ENCODE peak calls at places on chromosomes 11 and 22, in ten cellular contexts. K, I, M, R, A, C, E, D, G and Z are unnamed samples.

GRCh38 chr11:65851811-65852507 is 6.0 kb downstream of the CFL1 start:
- DNase-seq in K (no peak), I (peak; percentile 5), M (no peak), R (no peak), A (no peak), C (no peak), E (no peak), D (no peak), G (no peak), Z (no peak)

GRCh38 chr22:46007848-46008261 is 30.9 kb upstream of the WNT7B start:
- DNase-seq in K (no peak), I (peak; percentile 51), M (no peak), R (peak; percentile 97), A (no peak), C (peak; percentile 89), E (peak; percentile 92), D (peak; percentile 89), G (no peak), Z (no peak)

GRCh38 chr11:61545921-61546320 is 35.0 kb downstream of the SYT7 start:
- DNase-seq in K (no peak), I (no peak), M (no peak), R (no peak), A (no peak), C (no peak), E (no peak), D (no peak), G (no peak), Z (no peak)

GRCh38 chr11:44246726-44247125 is 63.2 kb downstream of the ALX4 start:
- DNase-seq in K (no peak), I (no peak), M (no peak), R (no peak), A (no peak), C (no peak), E (no peak), D (no peak), G (no peak), Z (no peak)

GRCh38 chr11:63920870-63921417 is 4.0 kb upstream of the RCOR2 start:
- DNase-seq in K (no peak), I (peak; percentile 79), M (no peak), R (no peak), A (no peak), C (peak; percentile 42), E (no peak), D (no peak), G (peak; percentile 83), Z (no peak)

GRCh38 chr11:72191961-72192381 is at the start of gene FOLR1:
- DNase-seq in K (peak; percentile 14), I (peak; percentile 71), M (peak; percentile 44), R (peak; percentile 10), A (no peak), C (no peak), E (no peak), D (no peak), G (peak; percentile 56), Z (no peak)

GRCh38 chr11:76772783-76773106 is 10.4 kb upstream of the TSKU start:
- DNase-seq in K (no peak), I (no peak), M (no peak), R (no peak), A (no peak), C (no peak), E (no peak), D (no peak), G (no peak), Z (no peak)

GRCh38 chr11:128839081-128839480 is 28.0 kb downstream of the KCNJ1 start:
- DNase-seq in K (no peak), I (no peak), M (no peak), R (no peak), A (no peak), C (no peak), E (no peak), D (no peak), G (no peak), Z (no peak)

GRCh38 chr11:73931039-73931645 is 19.7 kb upstream of the DNAJB13 start:
- DNase-seq in K (peak; percentile 72), I (peak; percentile 97), M (peak; percentile 85), R (peak; percentile 65), A (no peak), C (no peak), E (no peak), D (no peak), G (peak; percentile 86), Z (no peak)

GRCh38 chr11:19673924-19674390 is 38.7 kb upstream of the NAV2 start:
- DNase-seq in K (peak; percentile 37), I (peak; percentile 68), M (no peak), R (peak; percentile 36), A (no peak), C (peak; percentile 81), E (peak; percentile 89), D (peak; percentile 55), G (peak; percentile 77), Z (no peak)

GRCh38 chr11:134464196-134464595 is 52.2 kb upstream of the B3GAT1 start:
- DNase-seq in K (no peak), I (no peak), M (no peak), R (no peak), A (no peak), C (no peak), E (no peak), D (no peak), G (peak; percentile 39), Z (no peak)

DNA sequence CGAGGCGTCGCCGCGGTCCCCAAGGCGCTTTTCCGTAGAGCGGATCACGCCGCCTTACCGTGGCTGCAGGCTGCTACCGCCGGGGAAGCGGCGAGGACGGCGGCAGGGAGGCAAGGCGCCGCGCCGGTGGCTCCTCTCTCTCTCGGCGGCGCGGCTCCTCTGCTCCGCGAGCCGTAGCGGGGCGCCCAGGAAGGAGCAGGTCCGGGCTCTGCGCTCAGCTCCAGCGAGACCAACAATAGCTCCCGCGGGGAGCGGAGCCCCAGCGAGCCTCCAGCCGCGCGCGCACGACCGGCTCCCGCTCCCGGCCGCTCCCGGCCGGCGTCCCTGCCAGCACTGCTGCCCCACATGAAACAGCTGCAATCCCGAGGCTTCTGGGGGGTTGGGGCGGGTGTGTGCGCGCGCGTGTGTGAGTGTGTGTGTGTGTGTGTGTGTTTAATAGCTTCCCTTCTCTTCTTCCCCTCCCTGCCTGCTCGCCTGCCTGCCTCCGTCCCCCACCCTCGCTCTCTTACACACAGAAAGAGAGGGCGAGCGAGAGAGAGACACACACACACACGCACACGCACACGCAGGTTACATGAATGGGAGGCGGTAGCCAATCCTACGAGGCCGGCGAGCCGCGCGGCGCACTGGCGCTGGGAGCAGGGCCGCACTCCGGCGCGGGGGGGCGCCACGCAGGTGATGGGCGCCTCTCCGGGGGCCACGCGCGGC is at the start of gene TENM4:
- DNase-seq in K (peak; percentile 67), I (peak; percentile 85), M (peak; percentile 16), R (peak; percentile 92), A (no peak), C (peak; percentile 50), E (peak; percentile 76), D (peak; percentile 92), G (peak; percentile 83), Z (peak; percentile 65)
- H3K4me3 ChIP-seq in K (peak within 1 kb of the TSS; percentile 91), I (peak within 1 kb of the TSS; percentile 92), M (peak within 1 kb of the TSS; percentile 57), R (peak within 1 kb of the TSS; percentile 76), A (no peak within 1 kb of the TSS), C (peak within 1 kb of the TSS; percentile 35), E (peak within 1 kb of the TSS; percentile 68), D (peak within 1 kb of the TSS; percentile 63), G (peak within 1 kb of the TSS; percentile 78), Z (peak within 1 kb of the TSS; percentile 7)

GRCh38 chr22:27212617-27213177 is 555.3 kb downstream of the MIAT start:
- DNase-seq in K (no peak), I (peak; percentile 44), M (no peak), R (peak; percentile 100), A (no peak), C (peak; percentile 80), E (peak; percentile 62), D (peak; percentile 90), G (peak; percentile 37), Z (peak; percentile 79)

GRCh38 chr22:27213766-27214581 is 556.6 kb downstream of the MIAT start:
- DNase-seq in K (no peak), I (no peak), M (no peak), R (peak; percentile 61), A (no peak), C (peak; percentile 73), E (peak; percentile 89), D (peak; percentile 87), G (no peak), Z (no peak)

GRCh38 chr22:27214691-27215090 is 557.3 kb downstream of the MIAT start:
- DNase-seq in K (no peak), I (no peak), M (no peak), R (no peak), A (no peak), C (no peak), E (no peak), D (no peak), G (no peak), Z (no peak)

GRCh38 chr22:27212081-27212480 is 554.7 kb downstream of the MIAT start:
- DNase-seq in K (no peak), I (no peak), M (no peak), R (no peak), A (no peak), C (no peak), E (no peak), D (no peak), G (no peak), Z (no peak)

DNA sequence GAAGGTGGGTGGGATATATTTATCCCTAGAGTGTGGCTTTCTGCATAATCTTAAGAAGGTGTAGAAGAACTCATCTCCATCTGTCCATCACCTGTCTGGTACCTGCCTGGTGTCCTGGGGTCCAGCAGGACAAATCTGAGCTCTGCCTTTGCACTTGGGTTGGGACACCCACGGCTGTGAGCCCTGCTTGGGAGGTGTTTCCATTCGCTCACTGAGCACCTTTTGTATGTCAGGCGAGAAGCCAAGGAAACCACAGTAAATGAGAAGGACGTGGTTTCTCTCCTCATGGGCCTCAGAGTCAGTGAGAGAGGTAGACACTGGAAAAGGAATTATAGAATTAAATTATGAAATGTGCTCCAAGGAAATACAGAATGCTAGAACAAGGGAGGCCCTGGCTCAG is 555.9 kb downstream of the MIAT start:
- DNase-seq in K (no peak), I (no peak), M (no peak), R (peak; percentile 71), A (no peak), C (no peak), E (no peak), D (peak; percentile 43), G (no peak), Z (no peak)
- H3K27ac ChIP-seq in K (no peak overlapping the region), I (no peak overlapping the region), M (no peak overlapping the region), R (peak overlapping the region; percentile 69), A (no peak overlapping the region), C (peak overlapping the region; percentile 36), E (peak overlapping the region; percentile 48), D (peak overlapping the region; percentile 96), G (no peak overlapping the region), Z (no peak overlapping the region)

GRCh38 chr11:120214581-120214980 is 3.7 kb downstream of the OAF start:
- DNase-seq in K (no peak), I (no peak), M (no peak), R (no peak), A (no peak), C (no peak), E (no peak), D (no peak), G (no peak), Z (no peak)
- H3K4me1 ChIP-seq in K (peaks cover 34% of the 10 kb centered on the region), I (peaks cover 7% of the 10 kb centered on the region), M (peaks cover 46% of the 10 kb centered on the region), R (peaks cover 29% of the 10 kb centered on the region), A (peaks cover 8% of the 10 kb centered on the region), C (peaks cover 31% of the 10 kb centered on the region), E (peaks cover 8% of the 10 kb centered on the region), D (peaks cover 30% of the 10 kb centered on the region), G (peaks cover 46% of the 10 kb centered on the region), Z (peaks cover 20% of the 10 kb centered on the region)

DNA sequence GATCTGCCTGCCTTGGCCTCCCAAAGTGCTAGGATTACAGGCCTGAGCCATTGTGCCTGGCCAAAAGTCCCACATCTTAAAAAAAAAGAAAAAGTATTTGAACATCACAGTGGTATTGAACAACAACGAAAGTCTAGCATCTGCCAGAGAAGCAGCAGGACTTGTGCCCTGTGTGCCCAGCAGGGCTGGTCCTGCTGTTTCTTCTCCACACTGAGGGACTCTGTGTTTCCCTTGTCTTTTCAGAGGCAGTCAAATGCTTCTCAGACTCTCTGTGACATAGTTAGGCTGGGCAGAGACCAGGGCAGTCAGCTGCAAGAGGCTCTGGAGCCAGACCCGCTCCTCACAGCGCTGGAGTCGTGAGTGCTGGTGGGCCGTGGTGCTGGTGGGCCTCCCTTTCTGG is 56.2 kb downstream of the SBF1 start:
- DNase-seq in K (no peak), I (no peak), M (no peak), R (no peak), A (no peak), C (no peak), E (no peak), D (no peak), G (no peak), Z (no peak)
- H3K4me3 ChIP-seq in K (no peak overlapping the region), I (no peak overlapping the region), M (no peak overlapping the region), R (no peak overlapping the region), A (no peak overlapping the region), C (no peak overlapping the region), E (no peak overlapping the region), D (no peak overlapping the region), G (no peak overlapping the region), Z (no peak overlapping the region)